ENCODE peak calls at places on chromosomes 2 and 18, in four cellular contexts. H is fibroblast of lung, F is fibroblast of the aortic adventitia, I is astrocyte of the spinal cord. J is an unnamed sample.

GRCh38 chr18:80070825-80071224 is 36.6 kb downstream of the RBFA start:
- DNase-seq in F (no peak), H (no peak), I (no peak), J (no peak)

GRCh38 chr18:3051718-3052410 is 38.9 kb upstream of the LPIN2 start:
- DNase-seq in H (no peak), I (no peak), F (no peak), J (no peak)

GRCh38 chr18:49490246-49490762 is 3.3 kb upstream of the C18orf32 start:
- DNase-seq in F (no peak), I (no peak), H (no peak), J (no peak)

GRCh38 chr18:45457933-45458332 is 157.3 kb upstream of the SLC14A2 start:
- DNase-seq in I (no peak), H (no peak), F (no peak), J (no peak)

GRCh38 chr2:181036848-181037603 is 56.6 kb downstream of the UBE2E3 start:
- DNase-seq in F (peak), H (peak), I (peak), J (peak)

GRCh38 chr2:41933585-41934322 is 114.1 kb upstream of the PKDCC start:
- DNase-seq in I (peak), F (peak), H (peak), J (no peak)

GRCh38 chr2:179536185-179536584 is 271.6 kb upstream of the SESTD1 start:
- DNase-seq in F (peak), H (peak), I (no peak), J (no peak)

GRCh38 chr2:73856214-73856613 is 27.5 kb downstream of the STAMBP start:
- DNase-seq in I (peak), H (peak), F (peak), J (no peak)

GRCh38 chr2:119732451-119733164 is 27.1 kb upstream of the PTPN4 start:
- DNase-seq in H (no peak), I (no peak), F (no peak), J (no peak)

GRCh38 chr2:58757971-58758370 is 516.8 kb upstream of the FANCL start:
- DNase-seq in H (no peak), F (no peak), I (no peak), J (no peak)

GRCh38 chr2:189210250-189211075 is 30.9 kb upstream of the COL5A2 start:
- DNase-seq in F (peak), I (peak), H (peak), J (peak)

GRCh38 chr2:89850481-89850880 is 1159.0 kb downstream of the RPIA start:
- DNase-seq in H (no peak), F (no peak), I (no peak), J (no peak)

GRCh38 chr18:63505566-63506335 is 29.0 kb downstream of the SERPINB5 start:
- DNase-seq in I (no peak), F (peak), H (peak), J (peak)

GRCh38 chr18:68735498-68736343 is 20.8 kb upstream of the TMX3 start:
- DNase-seq in H (peak), I (peak), F (peak), J (peak)

GRCh38 chr18:33914399-33914798 is 310.3 kb downstream of the NOL4 start:
- DNase-seq in F (peak), I (peak), H (peak), J (no peak)

GRCh38 chr18:60259052-60259681 is 113.4 kb downstream of the MC4R start:
- DNase-seq in F (peak), I (peak), H (peak), J (no peak)

GRCh38 chr2:208937521-208937920 is 486.3 kb upstream of the MAP2 start:
- DNase-seq in F (no peak), H (no peak), I (no peak), J (no peak)

GRCh38 chr18:9823805-9824473 is 61.8 kb upstream of the TXNDC2 start:
- DNase-seq in H (peak), I (peak), F (peak), J (no peak)

GRCh38 chr2:171136024-171136423 is 24.7 kb downstream of the TLK1 start:
- DNase-seq in I (no peak), H (no peak), F (no peak), J (peak)

GRCh38 chr2:11558206-11558886 is 24.5 kb downstream of the GREB1 start:
- DNase-seq in H (no peak), I (no peak), F (no peak), J (no peak)

GRCh38 chr2:38634684-38635083 is 31.2 kb upstream of the GALM start:
- DNase-seq in I (no peak), H (no peak), F (no peak), J (no peak)

GRCh38 chr2:16927398-16927797 is 261.8 kb upstream of the CYRIA start:
- DNase-seq in F (no peak), I (no peak), H (no peak), J (no peak)

GRCh38 chr18:21897811-21898210 is 157.2 kb downstream of the MIB1 start:
- DNase-seq in F (peak), I (peak), H (peak), J (peak)

GRCh38 chr2:152648336-152648735 is 68.9 kb downstream of the PRPF40A start:
- DNase-seq in H (peak), I (peak), F (peak), J (no peak)
- TF ChIP-seq CTCF in H (peak), I (peak), F (peak), J (peak)

DNA sequence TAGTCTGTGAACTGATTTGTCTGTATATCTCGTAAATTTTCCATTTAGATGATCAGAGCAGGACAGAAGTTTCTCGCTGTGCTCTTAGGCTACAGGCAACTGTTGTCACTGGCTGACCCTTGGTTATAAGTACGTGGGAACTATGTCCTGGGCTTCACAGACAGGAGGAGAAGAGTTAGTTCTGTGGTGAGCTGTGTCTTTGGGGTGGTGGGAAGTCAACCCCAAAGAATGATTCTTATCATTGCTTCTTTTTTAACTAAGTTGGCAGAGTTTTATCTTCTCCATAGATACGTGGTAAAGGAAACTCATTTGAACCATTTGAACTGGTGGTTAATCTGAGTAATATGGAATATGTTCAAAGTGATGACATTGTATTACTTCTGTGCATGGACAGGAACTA is 230.6 kb upstream of the EPAS1 start:
- DNase-seq in F (no peak), H (peak), I (peak), J (no peak)
- TF ChIP-seq CTCF in F (no peak), H (no peak), I (no peak), J (no peak)

DNA sequence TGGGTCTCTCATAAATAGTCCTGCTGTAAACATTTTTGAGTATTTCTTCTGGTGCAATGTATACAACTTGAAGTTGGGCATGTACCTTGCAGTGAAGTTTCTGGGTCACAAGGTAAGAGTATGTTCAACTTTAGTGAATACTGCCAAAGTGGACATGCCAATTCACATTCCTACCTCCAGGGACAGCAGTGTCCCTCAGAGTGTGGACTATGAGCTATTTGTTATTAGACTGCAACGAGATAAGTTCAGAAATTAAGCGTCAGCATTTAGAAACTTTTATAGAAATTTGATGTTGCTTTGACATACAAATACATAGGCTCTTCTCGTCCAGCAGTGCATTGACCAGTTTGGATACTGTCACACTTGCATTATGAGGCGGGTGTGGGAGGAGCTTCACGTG is 7.2 kb upstream of the ACKR3 start:
- DNase-seq in H (peak), F (no peak), I (no peak), J (no peak)
- TF ChIP-seq CTCF in H (peak), F (peak), I (peak), J (no peak)

GRCh38 chr2:183752571-183752970 is 628.3 kb downstream of the NUP35 start:
- DNase-seq in F (no peak), I (no peak), H (no peak), J (no peak)
- TF ChIP-seq CTCF in F (no peak), I (no peak), H (no peak), J (no peak)

DNA sequence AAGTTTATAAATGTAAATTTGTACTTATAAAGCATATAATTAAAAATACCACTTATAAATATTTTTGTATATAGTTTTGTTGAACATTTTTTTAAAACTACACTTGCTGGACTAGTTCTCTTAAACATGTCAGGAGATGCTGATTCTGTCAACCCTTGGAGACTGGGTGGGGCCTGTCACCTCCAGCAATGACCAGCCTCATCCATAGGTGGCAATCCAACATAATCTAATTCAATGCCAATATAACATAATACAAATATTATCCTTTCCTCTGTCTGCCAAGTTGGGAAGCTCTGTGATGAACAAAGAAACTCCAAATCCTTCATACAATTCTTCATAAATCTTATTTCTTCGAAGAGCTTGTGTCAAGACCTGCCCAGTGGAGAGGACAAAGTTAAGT is 140.4 kb downstream of the RBMS1 start:
- DNase-seq in H (no peak), F (no peak), I (no peak), J (peak)
- TF ChIP-seq CTCF in H (peak), F (no peak), I (peak), J (peak)

DNA sequence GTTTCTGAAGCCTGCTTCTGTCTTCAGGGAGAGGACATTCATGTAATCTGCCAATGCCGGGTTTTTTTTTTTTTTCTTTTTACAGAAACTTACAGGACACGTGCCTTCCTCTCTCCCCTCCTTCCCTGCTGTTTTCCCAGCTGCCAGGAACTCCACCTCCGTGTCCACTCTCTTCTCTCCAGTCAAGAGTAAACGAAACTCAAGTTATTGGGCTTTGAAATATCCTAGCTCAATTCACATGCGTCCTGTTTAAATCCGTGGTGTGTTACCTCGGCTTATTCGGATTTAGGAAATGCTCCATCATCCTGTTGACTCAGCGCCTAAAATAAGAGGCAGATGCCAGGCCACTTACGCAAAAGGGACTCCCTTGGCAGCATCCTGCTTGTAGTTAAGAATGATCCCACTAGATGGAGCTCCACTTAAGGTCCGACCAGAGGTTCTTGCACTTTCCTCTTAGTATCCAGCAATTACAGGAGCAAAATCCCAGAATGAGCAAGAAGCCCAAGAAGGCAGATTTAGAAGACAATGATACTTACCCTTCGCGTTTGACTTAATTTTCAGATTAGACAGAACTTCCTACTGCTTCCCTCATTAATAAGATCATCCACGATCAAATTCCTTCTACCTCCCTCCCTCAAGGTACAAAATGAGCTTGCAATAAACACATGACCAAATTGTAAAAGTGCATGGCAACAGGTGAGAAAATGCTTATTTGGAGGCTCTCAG is 97.2 kb upstream of the ZCCHC2 start:
- DNase-seq in H (peak), F (peak), I (peak), J (peak)
- TF ChIP-seq CTCF in H (peak), F (peak), I (peak), J (peak)

GRCh38 chr2:237280235-237280634 is 133.7 kb downstream of the COL6A3 start:
- DNase-seq in I (peak), H (peak), F (peak), J (no peak)
- TF ChIP-seq CTCF in I (no peak), H (no peak), F (peak), J (no peak)

DNA sequence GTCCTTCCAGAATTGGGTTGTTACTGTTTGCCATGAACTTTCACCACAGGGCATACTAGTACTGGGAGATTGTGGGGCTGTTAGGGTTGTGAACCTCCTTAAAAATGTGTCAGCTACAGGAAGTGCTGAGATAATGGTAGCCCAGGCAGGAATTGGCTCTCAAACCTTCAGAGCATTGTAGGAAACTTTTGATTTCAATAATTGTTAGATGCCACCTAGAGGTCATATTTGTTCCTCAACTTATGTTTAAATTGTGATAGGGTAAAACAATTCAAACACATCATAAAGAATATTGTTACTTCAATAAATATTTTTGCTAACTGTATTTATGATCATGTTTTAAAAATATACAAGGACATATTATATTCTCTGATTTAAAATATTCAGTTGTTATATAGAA is 594.6 kb downstream of the ADCYAP1 start:
- DNase-seq in H (no peak), F (peak), I (no peak), J (no peak)
- TF ChIP-seq CTCF in H (no peak), F (no peak), I (no peak), J (no peak)

GRCh38 chr2:230925879-230926765 is 1.1 kb upstream of the GPR55 start:
- DNase-seq in I (no peak), F (no peak), H (no peak), J (peak)
- TF ChIP-seq CTCF in I (peak), F (no peak), H (no peak), J (peak)

GRCh38 chr2:601806-602455 is 75.3 kb downstream of the TMEM18 start:
- DNase-seq in H (no peak), I (no peak), F (no peak), J (no peak)

GRCh38 chr2:602571-603366 is 74.4 kb downstream of the TMEM18 start:
- DNase-seq in I (no peak), H (no peak), F (no peak), J (peak)

GRCh38 chr2:603869-604268 is 73.3 kb downstream of the TMEM18 start:
- DNase-seq in F (no peak), H (no peak), I (no peak), J (no peak)

GRCh38 chr2:604385-604784 is 72.8 kb downstream of the TMEM18 start:
- DNase-seq in I (no peak), F (no peak), H (no peak), J (no peak)

GRCh38 chr2:603427-603826 is 73.8 kb downstream of the TMEM18 start:
- DNase-seq in I (no peak), F (no peak), H (no peak), J (no peak)
- TF ChIP-seq CTCF in I (no peak), F (no peak), H (no peak), J (no peak)

J was measured in activated CD8-positive, alpha-beta T cell treated with anti-CD3 and anti-CD28 coated beads for 36 hours.